ENCODE peak calls at places on chromosomes 2 and 18, in eight cellular contexts. A, R, N, C, L, F, V and B are unnamed samples.
A peak's percentile ranks its signal among the peaks of the same experiment; 100 is the strongest.

GRCh38 chr2:163554864-163555263 is 180.9 kb downstream of the FIGN start:
- DNase-seq in C (no peak), L (peak; percentile 11), R (no peak), V (no peak), A (no peak), N (peak; percentile 42), F (no peak), B (no peak)

GRCh38 chr2:163670929-163671328 is 64.9 kb downstream of the FIGN start:
- DNase-seq in A (no peak), F (no peak), V (no peak), L (no peak), N (no peak), R (no peak), C (no peak), B (no peak)

GRCh38 chr2:208501217-208501616 is 94.6 kb downstream of the PTH2R start:
- DNase-seq in V (no peak), A (no peak), F (no peak), C (no peak), L (no peak), R (peak; percentile 49), N (no peak), B (no peak)

GRCh38 chr2:28391564-28392296 is 928 bp upstream of the FOSL2 start:
- DNase-seq in C (peak; percentile 50), F (peak; percentile 42), L (peak; percentile 83), V (peak; percentile 97), A (peak; percentile 49), R (peak; percentile 62), N (peak; percentile 93), B (peak; percentile 62)

GRCh38 chr18:2994603-2995432 is 18.1 kb downstream of the LPIN2 start:
- DNase-seq in C (peak; percentile 64), F (peak; percentile 61), L (peak; percentile 23), N (no peak), V (peak; percentile 66), R (no peak), A (peak; percentile 66), B (no peak)

GRCh38 chr2:144078091-144078490 is 441.8 kb downstream of the ZEB2 start:
- DNase-seq in N (peak; percentile 38), A (no peak), R (no peak), F (no peak), L (peak; percentile 12), C (no peak), V (no peak), B (no peak)

GRCh38 chr18:12939161-12939560 is 8.7 kb upstream of the SEH1L start:
- DNase-seq in R (no peak), C (no peak), F (no peak), N (no peak), L (no peak), V (no peak), A (no peak), B (no peak)

GRCh38 chr18:10455726-10456453 is 1.5 kb downstream of the APCDD1 start:
- DNase-seq in R (no peak), A (no peak), C (no peak), L (no peak), F (no peak), N (no peak), V (no peak), B (no peak)

GRCh38 chr18:41703744-41704530 is 251.1 kb upstream of the PIK3C3 start:
- DNase-seq in A (no peak), C (no peak), F (no peak), N (peak; percentile 6), L (no peak), V (no peak), R (no peak), B (no peak)

GRCh38 chr2:2639251-2640139 is 308.4 kb upstream of the MYT1L start:
- DNase-seq in C (no peak), N (no peak), F (no peak), V (no peak), L (no peak), A (no peak), R (no peak), B (no peak)

GRCh38 chr2:223601932-223602676 is at the start of gene SCG2:
- DNase-seq in C (no peak), N (peak; percentile 96), F (no peak), V (peak; percentile 88), A (peak; percentile 19), L (peak; percentile 90), R (peak; percentile 91), B (peak; percentile 76)

GRCh38 chr2:221444106-221444505 is 128.0 kb downstream of the EPHA4 start:
- DNase-seq in L (peak; percentile 53), R (no peak), F (no peak), A (no peak), V (peak; percentile 49), N (peak; percentile 88), C (no peak), B (no peak)

GRCh38 chr2:42800461-42800962 is 8.1 kb upstream of the HAAO start:
- DNase-seq in L (no peak), R (no peak), V (no peak), A (no peak), F (no peak), N (no peak), C (no peak), B (no peak)

GRCh38 chr2:119293254-119293653 is 69.6 kb downstream of the STEAP3 start:
- DNase-seq in C (no peak), L (no peak), F (no peak), A (no peak), R (no peak), V (no peak), N (peak; percentile 19), B (no peak)

GRCh38 chr2:229642371-229642770 is 72.0 kb downstream of the DNER start:
- DNase-seq in V (no peak), A (no peak), C (no peak), F (no peak), L (no peak), R (no peak), N (no peak), B (no peak)

GRCh38 chr2:161166538-161167409 is 6.5 kb downstream of the TANK start:
- DNase-seq in A (no peak), F (peak; percentile 11), V (no peak), C (no peak), L (no peak), N (no peak), R (no peak), B (no peak)

GRCh38 chr2:43218550-43219382 is 7.6 kb downstream of the ZFP36L2 start:
- DNase-seq in A (peak; percentile 77), L (no peak), N (peak; percentile 64), R (peak; percentile 85), F (peak; percentile 78), V (peak; percentile 81), C (peak; percentile 63), B (no peak)

GRCh38 chr2:26652361-26653041 is 11.3 kb upstream of the CIB4 start:
- DNase-seq in F (no peak), N (peak; percentile 63), L (peak; percentile 57), V (no peak), A (no peak), R (peak; percentile 44), C (no peak), B (no peak)

GRCh38 chr2:123363076-123363475 is 662.0 kb upstream of the CNTNAP5 start:
- DNase-seq in F (no peak), V (no peak), C (no peak), A (no peak), R (no peak), N (no peak), L (no peak), B (no peak)

GRCh38 chr2:118774458-118775133 is 72.9 kb downstream of the EN1 start:
- DNase-seq in V (peak; percentile 56), R (peak; percentile 84), F (no peak), C (no peak), A (no peak), L (peak; percentile 93), N (peak; percentile 85), B (peak; percentile 83)

GRCh38 chr2:110854355-110855081 is 122.1 kb downstream of the ACOXL start:
- DNase-seq in C (no peak), L (no peak), N (peak; percentile 6), F (no peak), A (no peak), V (no peak), R (peak; percentile 16), B (peak; percentile 49)

GRCh38 chr2:42096869-42097591 is 49.2 kb downstream of the PKDCC start:
- DNase-seq in R (no peak), V (no peak), F (no peak), N (no peak), C (no peak), L (no peak), A (no peak), B (no peak)

GRCh38 chr2:127645395-127646291 is at the start of gene GPR17:
- DNase-seq in A (no peak), R (no peak), N (no peak), V (peak; percentile 41), F (no peak), C (no peak), L (no peak), B (no peak)

GRCh38 chr2:160695402-160696060 is 201.9 kb upstream of the RBMS1 start:
- DNase-seq in F (no peak), R (no peak), A (no peak), C (no peak), L (no peak), N (peak; percentile 24), V (no peak), B (no peak)

GRCh38 chr18:2883137-2883671 is 36.4 kb downstream of the EMILIN2 start:
- DNase-seq in L (peak; percentile 17), C (peak; percentile 16), V (no peak), N (peak; percentile 38), R (peak; percentile 30), F (peak; percentile 14), A (no peak), B (no peak)